ENCODE peak calls at places on chromosomes 6 and 20, in seven cellular contexts. One of them, this sample, is unnamed.

GRCh38 chr6:53464942-53465460 is 79.9 kb downstream of the GCLC start:
- DNase-seq in lower lobe of right lung: peak
- DNase-seq in NCI-H1105: no peak
- DNase-seq in NCI-H1417: no peak
- DNase-seq in AG04450: no peak
- DNase-seq in heart right ventricle: no peak
- DNase-seq in stimulated activated CD4-positive, alpha-beta T cell treated with anti-CD3 and anti-CD28 coated beads, Interleukin-2, amount 100 ng/mL, for 48 hours: no peak
- DNase-seq in this sample: peak

GRCh38 chr20:37344506-37345338 is 1.2 kb upstream of the SRC start:
- DNase-seq in lower lobe of right lung: peak
- DNase-seq in NCI-H1417: no peak
- DNase-seq in stimulated activated CD4-positive, alpha-beta T cell treated with anti-CD3 and anti-CD28 coated beads, Interleukin-2, amount 100 ng/mL, for 48 hours: no peak
- DNase-seq in NCI-H1105: no peak
- DNase-seq in heart right ventricle: no peak
- DNase-seq in AG04450: no peak
- DNase-seq in this sample: peak

GRCh38 chr6:170095273-170095976 is 195.5 kb downstream of the DLL1 start:
- DNase-seq in lower lobe of right lung: no peak
- DNase-seq in AG04450: no peak
- DNase-seq in stimulated activated CD4-positive, alpha-beta T cell treated with anti-CD3 and anti-CD28 coated beads, Interleukin-2, amount 100 ng/mL, for 48 hours: no peak
- DNase-seq in NCI-H1417: no peak
- DNase-seq in heart right ventricle: no peak
- DNase-seq in NCI-H1105: no peak
- DNase-seq in this sample: peak

GRCh38 chr6:14379568-14379967 is 262.0 kb downstream of the CD83 start:
- DNase-seq in NCI-H1105: no peak
- DNase-seq in NCI-H1417: no peak
- DNase-seq in AG04450: no peak
- DNase-seq in heart right ventricle: no peak
- DNase-seq in stimulated activated CD4-positive, alpha-beta T cell treated with anti-CD3 and anti-CD28 coated beads, Interleukin-2, amount 100 ng/mL, for 48 hours: no peak
- DNase-seq in lower lobe of right lung: no peak
- DNase-seq in this sample: no peak

GRCh38 chr20:56440346-56441007 is 27.9 kb upstream of the RTF2 start:
- DNase-seq in lower lobe of right lung: no peak
- DNase-seq in heart right ventricle: no peak
- DNase-seq in NCI-H1417: no peak
- DNase-seq in NCI-H1105: no peak
- DNase-seq in AG04450: no peak
- DNase-seq in stimulated activated CD4-positive, alpha-beta T cell treated with anti-CD3 and anti-CD28 coated beads, Interleukin-2, amount 100 ng/mL, for 48 hours: peak
- DNase-seq in this sample: no peak

GRCh38 chr6:53347250-53347920 is 1.4 kb downstream of the ELOVL5 start:
- DNase-seq in NCI-H1105: no peak
- DNase-seq in stimulated activated CD4-positive, alpha-beta T cell treated with anti-CD3 and anti-CD28 coated beads, Interleukin-2, amount 100 ng/mL, for 48 hours: no peak
- DNase-seq in AG04450: no peak
- DNase-seq in heart right ventricle: no peak
- DNase-seq in lower lobe of right lung: no peak
- DNase-seq in NCI-H1417: peak
- DNase-seq in this sample: no peak

GRCh38 chr6:46098678-46099077 is 31.1 kb upstream of the ENPP4 start:
- DNase-seq in AG04450: no peak
- DNase-seq in lower lobe of right lung: peak
- DNase-seq in NCI-H1105: peak
- DNase-seq in heart right ventricle: peak
- DNase-seq in NCI-H1417: peak
- DNase-seq in stimulated activated CD4-positive, alpha-beta T cell treated with anti-CD3 and anti-CD28 coated beads, Interleukin-2, amount 100 ng/mL, for 48 hours: no peak
- DNase-seq in this sample: peak

GRCh38 chr6:108164815-108165706 is 761 bp upstream of the NR2E1 start:
- DNase-seq in AG04450: no peak
- DNase-seq in lower lobe of right lung: no peak
- DNase-seq in NCI-H1417: no peak
- DNase-seq in NCI-H1105: no peak
- DNase-seq in stimulated activated CD4-positive, alpha-beta T cell treated with anti-CD3 and anti-CD28 coated beads, Interleukin-2, amount 100 ng/mL, for 48 hours: no peak
- DNase-seq in heart right ventricle: no peak
- DNase-seq in this sample: no peak

GRCh38 chr6:160810238-160810637 is 108.2 kb downstream of the PLG start:
- DNase-seq in heart right ventricle: no peak
- DNase-seq in AG04450: no peak
- DNase-seq in NCI-H1417: peak
- DNase-seq in NCI-H1105: no peak
- DNase-seq in lower lobe of right lung: no peak
- DNase-seq in stimulated activated CD4-positive, alpha-beta T cell treated with anti-CD3 and anti-CD28 coated beads, Interleukin-2, amount 100 ng/mL, for 48 hours: no peak
- DNase-seq in this sample: no peak

GRCh38 chr6:40586800-40587201 is 363 bp downstream of the LRFN2 start:
- DNase-seq in NCI-H1417: peak
- DNase-seq in heart right ventricle: no peak
- DNase-seq in NCI-H1105: peak
- DNase-seq in stimulated activated CD4-positive, alpha-beta T cell treated with anti-CD3 and anti-CD28 coated beads, Interleukin-2, amount 100 ng/mL, for 48 hours: no peak
- DNase-seq in AG04450: no peak
- DNase-seq in lower lobe of right lung: no peak
- DNase-seq in this sample: no peak

GRCh38 chr20:9889270-9889981 is 50.5 kb upstream of the PAK5 start:
- DNase-seq in stimulated activated CD4-positive, alpha-beta T cell treated with anti-CD3 and anti-CD28 coated beads, Interleukin-2, amount 100 ng/mL, for 48 hours: no peak
- DNase-seq in lower lobe of right lung: no peak
- DNase-seq in NCI-H1105: no peak
- DNase-seq in NCI-H1417: no peak
- DNase-seq in AG04450: no peak
- DNase-seq in heart right ventricle: no peak
- DNase-seq in this sample: no peak

This sample was measured in left colon.